ENCODE peak calls at places on chromosomes 3 and 15, in seven cellular contexts. W is choroid plexus epithelial cell; J is activated CD8-positive, alpha-beta memory T cell treated with anti-CD3 and anti-CD28 coated beads for 1 hour; E is nucleus accumbens; V is neuronal stem cell; F is effector memory CD8-positive, alpha-beta T cell; Z is T-helper 2 cell. P is an unnamed sample.

GRCh38 chr3:189123595-189124387 is 48.0 kb upstream of the TPRG1 start:
- DNase-seq in W (no peak), J (no peak), E (peak), V (no peak), F (no peak), Z (no peak), P (no peak)

GRCh38 chr3:169664034-169664820 is 715 bp upstream of the MECOM start:
- DNase-seq in W (peak), J (no peak), E (no peak), V (peak), F (no peak), Z (no peak), P (peak)

GRCh38 chr15:40756938-40757337 is 1.9 kb upstream of the RMDN3 start:
- DNase-seq in W (no peak), J (no peak), E (no peak), V (no peak), F (no peak), Z (no peak), P (no peak)

GRCh38 chr3:119219069-119219468 is 21.6 kb downstream of the B4GALT4 start:
- DNase-seq in W (peak), J (no peak), E (no peak), V (no peak), F (no peak), Z (no peak), P (no peak)

GRCh38 chr3:130839815-130840214 is 54.1 kb upstream of the ATP2C1 start:
- DNase-seq in W (no peak), J (no peak), E (no peak), V (no peak), F (no peak), Z (no peak), P (no peak)

GRCh38 chr3:161038725-161039124 is 66.4 kb downstream of the B3GALNT1 start:
- DNase-seq in W (peak), J (no peak), E (no peak), V (no peak), F (no peak), Z (no peak), P (no peak)

GRCh38 chr3:2713923-2714322 is 396.3 kb downstream of the IL5RA start:
- DNase-seq in W (peak), J (no peak), E (no peak), V (no peak), F (no peak), Z (no peak), P (no peak)

GRCh38 chr3:65936908-65937638 is 101.6 kb downstream of the MAGI1 start:
- DNase-seq in W (no peak), J (no peak), E (no peak), V (peak), F (no peak), Z (no peak), P (no peak)

GRCh38 chr3:181933052-181933618 is 221.4 kb downstream of the SOX2 start:
- DNase-seq in W (no peak), J (no peak), E (no peak), V (no peak), F (no peak), Z (no peak), P (no peak)

GRCh38 chr3:152159328-152159727 is 109.4 kb upstream of the MBNL1 start:
- DNase-seq in W (peak), J (no peak), E (no peak), V (no peak), F (no peak), Z (no peak), P (peak)

GRCh38 chr3:115204470-115204869 is 57.4 kb upstream of the ZBTB20 start:
- DNase-seq in W (no peak), J (no peak), E (no peak), V (no peak), F (no peak), Z (no peak), P (no peak)

GRCh38 chr15:27077790-27078189 is 106.8 kb downstream of the GABRG3 start:
- DNase-seq in W (no peak), J (no peak), E (no peak), V (no peak), F (no peak), Z (no peak), P (no peak)

GRCh38 chr3:133494469-133494868 is 79.0 kb upstream of the CDV3 start:
- DNase-seq in W (peak), J (no peak), E (no peak), V (no peak), F (no peak), Z (no peak), P (no peak)

GRCh38 chr15:45166792-45167630 is 20.8 kb downstream of the SHF start:
- DNase-seq in W (peak), J (peak), E (peak), V (peak), F (peak), Z (peak), P (peak)

GRCh38 chr15:36278219-36278618 is 301.2 kb upstream of the CDIN1 start:
- DNase-seq in W (peak), J (no peak), E (no peak), V (no peak), F (no peak), Z (no peak), P (no peak)

GRCh38 chr15:70702584-70702983 is 60.8 kb downstream of the UACA start:
- DNase-seq in W (no peak), J (no peak), E (no peak), V (no peak), F (no peak), Z (no peak), P (peak)

GRCh38 chr3:64909757-64910475 is 222.1 kb upstream of the ADAMTS9 start:
- DNase-seq in W (no peak), J (no peak), E (no peak), V (no peak), F (no peak), Z (no peak), P (no peak)

GRCh38 chr3:171442184-171442583 is 18.0 kb downstream of the TNIK start:
- DNase-seq in W (peak), J (no peak), E (no peak), V (no peak), F (no peak), Z (no peak), P (no peak)

GRCh38 chr15:50881121-50882048 is 27.1 kb upstream of the AP4E1 start:
- DNase-seq in W (no peak), J (no peak), E (no peak), V (no peak), F (no peak), Z (no peak), P (no peak)

GRCh38 chr3:133459400-133459799 is 59.5 kb downstream of the BFSP2 start:
- DNase-seq in W (peak), J (no peak), E (no peak), V (no peak), F (no peak), Z (no peak), P (peak)

GRCh38 chr15:90838066-90838465 is 30.3 kb upstream of the FURIN start:
- DNase-seq in W (no peak), J (peak), E (peak), V (no peak), F (peak), Z (peak), P (no peak)

GRCh38 chr3:36483709-36484108 is 103.4 kb downstream of the STAC start:
- DNase-seq in W (no peak), J (no peak), E (no peak), V (no peak), F (no peak), Z (no peak), P (no peak)

GRCh38 chr3:134054881-134055280 is 25.2 kb upstream of the SLCO2A1 start:
- DNase-seq in W (no peak), J (no peak), E (no peak), V (no peak), F (no peak), Z (no peak), P (no peak)

GRCh38 chr3:31755911-31756658 is 223.4 kb downstream of the STT3B start:
- DNase-seq in W (no peak), J (no peak), E (no peak), V (no peak), F (no peak), Z (no peak), P (no peak)